ENCODE peak calls at places on chromosomes 5 and 9, in four cellular contexts. Z, U, L and R are unnamed samples. For H3K36me3, the result is how much of the 10 kb centered on the place peaks cover.

GRCh38 chr5:62461561-62461960 is 49.0 kb downstream of the IPO11 start:
- DNase-seq in Z (no peak), U (no peak), L (no peak), R (no peak)

GRCh38 chr5:159849437-159850191 is 66.7 kb upstream of the ADRA1B start:
- DNase-seq in Z (no peak), U (no peak), L (peak), R (no peak)

GRCh38 chr9:22047596-22047995 is 38.5 kb upstream of the CDKN2B start:
- DNase-seq in Z (no peak), U (no peak), L (no peak), R (no peak)

GRCh38 chr9:115373000-115373709 is 255.2 kb upstream of the TNC start:
- DNase-seq in Z (no peak), U (peak), L (peak), R (no peak)

GRCh38 chr5:69300537-69301203 is 31.9 kb downstream of the CCDC125 start:
- DNase-seq in Z (no peak), U (peak), L (no peak), R (no peak)

GRCh38 chr9:114932502-114932901 is 2.1 kb upstream of the TNFSF8 start:
- DNase-seq in Z (no peak), U (no peak), L (no peak), R (no peak)

GRCh38 chr9:4936277-4936676 is 48.8 kb upstream of the JAK2 start:
- DNase-seq in Z (no peak), U (no peak), L (no peak), R (no peak)

GRCh38 chr5:138000102-138000723 is 32.7 kb downstream of the FAM13B start:
- DNase-seq in Z (peak), U (no peak), L (peak), R (no peak)

GRCh38 chr9:133733074-133733408 is 5.1 kb downstream of the SARDH start:
- DNase-seq in Z (no peak), U (no peak), L (no peak), R (no peak)

GRCh38 chr5:44150075-44150723 is 239.0 kb downstream of the FGF10 start:
- DNase-seq in Z (no peak), U (no peak), L (no peak), R (no peak)

GRCh38 chr9:94014066-94014654 is 59.0 kb upstream of the BARX1 start:
- DNase-seq in Z (no peak), U (no peak), L (peak), R (no peak)

GRCh38 chr9:36867241-36867640 is 166.8 kb downstream of the PAX5 start:
- DNase-seq in Z (no peak), U (no peak), L (no peak), R (no peak)

GRCh38 chr5:104628906-104629305 is 1066.3 kb upstream of the NUDT12 start:
- DNase-seq in Z (no peak), U (no peak), L (peak), R (no peak)

GRCh38 chr9:93826209-93826608 is 128.9 kb downstream of the BARX1 start:
- DNase-seq in Z (no peak), U (no peak), L (no peak), R (no peak)

GRCh38 chr9:94950733-94951590 is 224.5 kb downstream of the AOPEP start:
- DNase-seq in Z (peak), U (no peak), L (peak), R (no peak)

GRCh38 chr5:316210-317085 is 5.1 kb upstream of the AHRR start:
- DNase-seq in Z (no peak), U (peak), L (no peak), R (no peak)

GRCh38 chr5:181181650-181182565 is 23.1 kb downstream of the TRIM7 start:
- DNase-seq in Z (peak), U (peak), L (peak), R (peak)

GRCh38 chr5:167463939-167464338 is 827.5 kb upstream of the WWC1 start:
- DNase-seq in Z (no peak), U (no peak), L (no peak), R (no peak)

GRCh38 chr5:112626079-112626478 is 111.6 kb upstream of the APC start:
- DNase-seq in Z (no peak), U (no peak), L (no peak), R (no peak)

GRCh38 chr9:77899679-77900354 is 131.8 kb downstream of the GNAQ start:
- DNase-seq in Z (no peak), U (no peak), L (peak), R (no peak)

GRCh38 chr9:114433720-114434255 is 46.0 kb upstream of the AKNA start:
- DNase-seq in Z (no peak), U (peak), L (no peak), R (no peak)

GRCh38 chr5:1488882-1489680 is 34.7 kb downstream of the LPCAT1 start:
- DNase-seq in Z (no peak), U (no peak), L (peak), R (no peak)

GRCh38 chr5:131634996-131635754 is at the start of gene RAPGEF6:
- DNase-seq in Z (peak), U (peak), L (peak), R (peak)

GRCh38 chr9:107841078-107841477 is 351.5 kb upstream of the KLF4 start:
- DNase-seq in Z (no peak), U (no peak), L (no peak), R (no peak)

GRCh38 chr5:31854625-31855526 is 215.9 kb downstream of the PDZD2 start:
- DNase-seq in Z (peak), U (peak), L (peak), R (peak)

GRCh38 chr9:114108016-114108833 is 9.1 kb upstream of the KIF12 start:
- DNase-seq in Z (peak), U (peak), L (peak), R (peak)

GRCh38 chr5:14428302-14429081 is 153.1 kb upstream of the OTULINL start:
- DNase-seq in Z (no peak), U (no peak), L (no peak), R (no peak)

GRCh38 chr5:4868140-4868735 is 271.9 kb upstream of the ADAMTS16 start:
- DNase-seq in Z (no peak), U (peak), L (no peak), R (peak)

GRCh38 chr9:82320566-82320965 is 332.0 kb downstream of the SPATA31D1 start:
- DNase-seq in Z (no peak), U (no peak), L (no peak), R (no peak)

GRCh38 chr9:105700598-105701544 is 6.5 kb downstream of the TMEM38B start:
- DNase-seq in Z (no peak), U (no peak), L (no peak), R (no peak)
- H3K36me3 ChIP-seq in Z (under half), U (under half), L (under half), R (under half)

GRCh38 chr9:88414298-88414697 is 26.1 kb downstream of the SPIN1 start:
- DNase-seq in Z (no peak), U (no peak), L (no peak), R (no peak)
- H3K36me3 ChIP-seq in Z (under half), U (under half), L (under half), R (under half)

GRCh38 chr9:132327537-132327936 is 27.2 kb downstream of the SETX start:
- DNase-seq in Z (no peak), U (no peak), L (no peak), R (no peak)
- H3K36me3 ChIP-seq in Z (half or more), U (under half), L (under half), R (half or more)

GRCh38 chr5:151670953-151671636 is 15.6 kb downstream of the SPARC start:
- DNase-seq in Z (peak), U (no peak), L (no peak), R (no peak)
- H3K36me3 ChIP-seq in Z (half or more), U (under half), L (half or more), R (half or more)

GRCh38 chr5:16664368-16664767 is 47.6 kb upstream of the RETREG1 start:
- DNase-seq in Z (no peak), U (no peak), L (no peak), R (no peak)

GRCh38 chr5:16663848-16664247 is 47.1 kb upstream of the RETREG1 start:
- DNase-seq in Z (no peak), U (no peak), L (no peak), R (no peak)

GRCh38 chr5:16666861-16667481 is 50.2 kb upstream of the RETREG1 start:
- DNase-seq in Z (peak), U (no peak), L (peak), R (peak)

GRCh38 chr5:16666140-16666860 is 49.5 kb upstream of the RETREG1 start:
- DNase-seq in Z (no peak), U (no peak), L (no peak), R (no peak)

GRCh38 chr5:16665611-16666010 is 48.8 kb upstream of the RETREG1 start:
- DNase-seq in Z (no peak), U (no peak), L (peak), R (no peak)
- H3K36me3 ChIP-seq in Z (under half), U (under half), L (under half), R (under half)